ENCODE peak calls at places on chromosomes 4 and X, in eight cellular contexts. J is H1, G is psoas muscle, M is astrocyte of the spinal cord, T is cardiac muscle cell, U is heart left ventricle, I is left ventricle myocardium inferior, Z is brain microvascular endothelial cell. S is an unnamed sample.

GRCh38 chr4:94533405-94534223 is 81.9 kb downstream of the PDLIM5 start:
- DNase-seq in J (no peak), T (no peak), G (no peak), M (no peak), Z (no peak), U (no peak), I (no peak), S (no peak)

GRCh38 chr4:60683357-60683756 is 516.8 kb upstream of the ADGRL3 start:
- DNase-seq in M (peak; percentile 88), J (no peak), U (no peak), G (no peak), T (no peak), Z (peak; percentile 88), I (no peak), S (peak; percentile 66)

GRCh38 chr4:41141910-41142309 is 72.4 kb downstream of the APBB2 start:
- DNase-seq in U (no peak), I (no peak), J (no peak), Z (no peak), M (peak; percentile 97), G (no peak), T (no peak), S (peak; percentile 86)

GRCh38 chrX:42085836-42086235 is 162.5 kb upstream of the CASK start:
- DNase-seq in Z (no peak), U (no peak), I (no peak), M (no peak), T (no peak), G (no peak), J (no peak), S (no peak)

GRCh38 chrX:149131780-149132179 is 373.3 kb downstream of the IDS start:
- DNase-seq in M (peak; percentile 19), U (no peak), Z (peak; percentile 5), J (no peak), G (no peak), T (no peak), I (no peak), S (no peak)

GRCh38 chrX:111634823-111635410 is 46.1 kb upstream of the ALG13 start:
- DNase-seq in I (no peak), Z (no peak), M (no peak), U (no peak), T (no peak), J (no peak), G (no peak), S (no peak)

GRCh38 chr4:82123934-82124333 is 249.9 kb downstream of the HNRNPD start:
- DNase-seq in G (no peak), Z (no peak), T (no peak), J (no peak), I (no peak), M (no peak), U (no peak), S (no peak)

GRCh38 chrX:41559662-41560061 is 112.5 kb downstream of the NYX start:
- DNase-seq in Z (peak; percentile 87), J (no peak), I (no peak), M (peak; percentile 80), U (peak; percentile 42), G (no peak), T (no peak), S (peak; percentile 74)

DNA sequence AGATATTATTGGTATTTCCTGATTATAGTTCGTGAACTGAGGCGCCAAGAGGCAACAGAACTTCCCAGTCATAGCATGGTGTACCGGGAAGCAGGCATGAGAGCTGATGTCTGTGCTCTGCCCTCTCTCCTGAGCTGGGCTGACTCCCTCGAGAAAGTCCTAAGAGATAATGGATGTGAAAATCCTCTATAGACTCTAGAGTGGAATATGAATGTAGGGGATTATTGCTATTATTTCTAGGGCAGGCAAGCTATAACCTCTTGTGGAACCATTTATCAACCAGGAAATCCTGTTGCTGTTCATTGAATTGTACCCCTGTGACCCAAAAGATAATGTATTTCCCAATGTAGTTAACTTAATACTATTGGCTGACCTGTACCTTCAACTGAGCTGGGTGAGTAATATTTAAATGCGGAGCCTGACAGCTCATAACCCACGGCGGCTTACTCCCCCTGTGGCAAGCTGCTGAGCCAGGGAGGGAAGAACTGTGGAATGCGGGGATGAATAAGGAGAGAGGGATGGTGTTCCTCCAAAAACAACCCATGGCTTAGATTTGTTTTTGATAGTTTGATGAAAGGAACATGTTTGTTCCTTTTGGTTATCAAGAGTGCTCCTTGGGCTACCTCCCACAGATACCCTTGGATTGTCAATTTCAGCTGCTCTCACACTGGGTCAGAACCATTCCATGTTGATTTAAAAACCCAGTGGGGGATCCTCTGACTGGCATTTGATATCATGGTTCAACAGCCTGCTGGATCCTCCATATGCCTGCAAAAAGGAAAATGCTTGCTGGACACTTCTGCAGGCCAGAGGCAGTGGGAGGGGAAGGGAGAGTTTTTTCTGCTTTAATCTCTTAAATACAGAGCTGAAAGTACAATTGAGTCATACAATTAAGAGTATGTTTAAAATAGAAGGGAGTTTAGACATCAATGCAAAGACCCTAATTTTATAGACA is 339.0 kb upstream of the BOD1L1 start:
- DNase-seq in I (no peak), Z (peak; percentile 87), G (no peak), T (no peak), M (peak; percentile 77), U (no peak), J (no peak), S (peak; percentile 70)
- TF ChIP-seq CTCF in I (no peak), Z (peak; percentile 49), G (no peak), T (peak; percentile 39), M (peak; percentile 22), U (no peak), J (no peak), S (peak; percentile 33)

GRCh38 chr4:186727977-186728519 is 4.4 kb upstream of the FAT1 start:
- DNase-seq in G (no peak), T (peak; percentile 25), J (no peak), I (no peak), Z (no peak), U (no peak), M (peak; percentile 53), S (peak; percentile 33)

GRCh38 chr4:186726150-186726439 is 2.4 kb upstream of the FAT1 start:
- DNase-seq in U (no peak), J (no peak), I (no peak), Z (no peak), T (no peak), G (no peak), M (no peak), S (no peak)

GRCh38 chr4:186728631-186729271 is 5.1 kb upstream of the FAT1 start:
- DNase-seq in M (peak; percentile 43), U (no peak), Z (no peak), J (no peak), T (no peak), I (no peak), G (no peak), S (peak; percentile 68)

GRCh38 chr4:186726440-186727148 is 2.9 kb upstream of the FAT1 start:
- DNase-seq in M (peak; percentile 88), I (peak; percentile 67), T (peak; percentile 85), U (peak; percentile 74), Z (peak; percentile 79), G (peak; percentile 70), J (peak; percentile 93), S (peak; percentile 81)

DNA sequence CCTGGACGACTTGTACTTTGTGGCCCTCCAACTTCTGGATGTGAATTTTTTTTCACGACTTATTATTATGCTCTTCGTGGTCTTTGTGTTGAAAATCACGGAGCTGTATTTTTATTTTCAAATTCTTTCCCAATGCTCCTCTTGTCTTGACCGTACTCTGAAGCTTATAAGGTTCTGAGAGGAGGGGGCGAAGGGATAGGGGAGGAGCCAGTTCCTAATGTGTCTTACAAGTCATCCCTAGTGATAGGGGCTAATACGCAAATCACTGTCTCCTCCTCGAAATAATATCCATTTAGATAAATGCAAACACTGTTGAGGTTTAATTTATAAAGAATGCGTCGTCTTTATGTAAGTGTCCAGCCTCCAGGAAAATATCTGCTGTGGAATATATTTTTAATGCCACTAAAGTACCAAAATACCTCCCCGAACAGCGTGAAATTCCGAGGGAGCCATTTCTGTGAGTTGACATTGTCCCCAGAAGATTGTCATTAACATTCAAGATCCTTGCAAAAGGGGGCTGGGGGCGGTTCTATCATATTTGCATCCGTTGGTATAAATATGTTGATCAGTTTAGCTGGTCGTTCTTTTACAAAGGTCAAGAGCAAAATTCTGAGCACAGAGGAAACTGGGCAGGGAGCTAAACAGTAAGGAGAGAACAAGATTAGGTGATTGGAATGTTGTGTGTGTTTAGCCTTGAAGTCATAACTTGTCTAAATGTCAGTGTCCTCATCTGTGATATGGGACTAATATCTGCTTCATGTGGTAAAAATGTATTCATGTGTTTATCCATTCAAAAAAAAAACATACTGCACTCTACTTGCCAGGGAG is 3.7 kb upstream of the FAT1 start:
- DNase-seq in Z (peak; percentile 38), J (no peak), I (no peak), U (no peak), T (peak; percentile 31), M (peak; percentile 24), G (no peak), S (peak; percentile 12)
- H3K4me3 ChIP-seq in Z (peak overlapping the region; percentile 70), J (peak overlapping the region; percentile 98), I (peak overlapping the region; percentile 92), U (peak overlapping the region; percentile 79), T (peak overlapping the region; percentile 75), M (peak overlapping the region; percentile 96), G (peak overlapping the region; percentile 77), S (peak overlapping the region; percentile 96)

GRCh38 chrX:19886375-19886774 is 1.0 kb downstream of the SH3KBP1 start:
- DNase-seq in M (no peak), G (no peak), J (no peak), U (no peak), T (no peak), Z (no peak), I (no peak), S (no peak)

GRCh38 chrX:19886888-19887531 is 390 bp downstream of the SH3KBP1 start:
- DNase-seq in G (peak; percentile 58), Z (no peak), J (peak; percentile 46), I (peak; percentile 28), U (peak; percentile 35), M (no peak), T (peak; percentile 42), S (no peak)

GRCh38 chrX:19889582-19890342 is 2.4 kb upstream of the SH3KBP1 start:
- DNase-seq in G (no peak), J (no peak), M (peak; percentile 64), T (peak; percentile 47), I (no peak), Z (peak; percentile 90), U (no peak), S (peak; percentile 51)

GRCh38 chrX:19885732-19886131 is 1.7 kb downstream of the SH3KBP1 start:
- DNase-seq in T (no peak), J (no peak), I (no peak), M (no peak), U (no peak), Z (no peak), G (no peak), S (no peak)

DNA sequence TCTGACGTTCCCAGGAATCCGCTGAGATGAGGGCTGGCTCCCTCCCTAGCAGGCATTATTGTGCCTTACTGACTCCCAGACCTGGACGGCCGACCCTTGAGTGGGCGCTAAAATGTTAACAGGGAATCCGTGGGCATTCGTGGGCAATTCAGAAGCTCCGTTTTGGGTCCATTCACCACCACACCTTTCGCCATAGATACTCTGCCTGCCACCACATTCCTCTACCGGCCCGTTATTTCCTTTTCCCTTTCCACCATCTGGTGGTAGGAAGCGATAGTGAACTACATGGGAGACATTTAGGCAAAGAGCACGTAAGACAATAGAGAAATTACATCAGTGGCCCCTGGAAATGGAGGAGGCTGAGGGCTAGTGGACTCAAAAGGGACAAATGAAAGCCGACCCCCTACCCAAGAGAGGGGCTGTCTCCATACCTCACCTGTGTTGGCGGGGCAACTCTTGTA is 1.0 kb upstream of the SH3KBP1 start:
- DNase-seq in Z (peak; percentile 48), G (no peak), U (no peak), T (peak; percentile 53), M (peak; percentile 79), I (no peak), J (no peak), S (peak; percentile 82)
- TF ChIP-seq CTCF in Z (peak; percentile 66), G (peak; percentile 46), U (peak; percentile 57), T (peak; percentile 55), M (peak; percentile 53), I (peak; percentile 65), J (no peak), S (peak; percentile 62)

DNA sequence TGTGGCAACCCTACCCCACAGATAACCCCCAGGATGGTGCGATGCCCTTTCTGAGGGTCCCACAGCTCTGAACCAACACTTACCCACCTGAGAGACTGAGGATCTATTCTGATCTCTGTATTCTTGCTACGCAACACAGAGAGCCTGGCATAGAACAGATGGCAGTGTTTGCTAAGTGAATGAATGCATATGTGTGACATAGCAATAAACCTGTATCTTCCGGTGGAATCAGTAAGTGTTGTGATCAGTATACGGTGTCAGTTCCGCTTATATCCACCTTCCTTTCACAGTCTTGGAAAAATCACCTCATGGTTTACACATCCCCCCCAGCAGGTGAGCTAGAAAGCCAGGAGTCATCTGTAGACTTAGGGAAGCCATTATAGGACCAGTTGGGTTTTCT is 5.9 kb upstream of the HSD17B10 start:
- DNase-seq in Z (no peak), T (no peak), U (no peak), I (no peak), J (no peak), G (no peak), M (no peak), S (no peak)
- H3K4me3 ChIP-seq in Z (no peak overlapping the region), T (no peak overlapping the region), U (no peak overlapping the region), I (peak overlapping the region; percentile 63), J (no peak overlapping the region), G (peak overlapping the region; percentile 60), M (no peak overlapping the region), S (no peak overlapping the region)

S was measured in AG10803.